ENCODE peak calls at places on chromosome 14, in five cellular contexts. E is dorsolateral prefrontal cortex, H is fibroblast of mammary gland, W is epithelial cell of esophagus, Q is vagina. C is an unnamed sample.

GRCh38 chr14:51056431-51056830 is 38.5 kb downstream of the TRIM9 start:
- DNase-seq in E (no peak), H (no peak), W (no peak), Q (no peak), C (no peak)

GRCh38 chr14:76352639-76353281 is 23.2 kb upstream of the ESRRB start:
- DNase-seq in E (peak), H (peak), W (peak), Q (no peak), C (no peak)

GRCh38 chr14:101017209-101017608 is 113.7 kb upstream of the RTL1 start:
- DNase-seq in E (no peak), H (peak), W (no peak), Q (peak), C (peak)

GRCh38 chr14:77111021-77111420 is 13.0 kb downstream of the CIPC start:
- DNase-seq in E (no peak), H (no peak), W (peak), Q (no peak), C (no peak)

GRCh38 chr14:22434030-22434429 is 155.0 kb downstream of the DAD1 start:
- DNase-seq in E (no peak), H (no peak), W (no peak), Q (no peak), C (no peak)

GRCh38 chr14:55074662-55075061 is 23.2 kb downstream of the MAPK1IP1L start:
- DNase-seq in E (no peak), H (peak), W (peak), Q (no peak), C (peak)

GRCh38 chr14:88546621-88547385 is 8.0 kb downstream of the PTPN21 start:
- DNase-seq in E (no peak), H (peak), W (no peak), Q (no peak), C (peak)

GRCh38 chr14:70871863-70872677 is 35.2 kb upstream of the PCNX1 start:
- DNase-seq in E (no peak), H (no peak), W (no peak), Q (no peak), C (no peak)

GRCh38 chr14:86787782-86788181 is 1205.2 kb downstream of the GALC start:
- DNase-seq in E (no peak), H (peak), W (peak), Q (no peak), C (peak)

GRCh38 chr14:28356819-28357218 is 409.8 kb upstream of the FOXG1 start:
- DNase-seq in E (no peak), H (no peak), W (peak), Q (no peak), C (no peak)

GRCh38 chr14:92794547-92794941 is 439 bp downstream of the GOLGA5 start:
- DNase-seq in E (no peak), H (peak), W (peak), Q (no peak), C (peak)

GRCh38 chr14:85566603-85567002 is 36.7 kb downstream of the FLRT2 start:
- DNase-seq in E (no peak), H (peak), W (peak), Q (no peak), C (peak)

GRCh38 chr14:102185360-102185759 is 45.7 kb downstream of the WDR20 start:
- DNase-seq in E (no peak), H (no peak), W (peak), Q (no peak), C (no peak)

GRCh38 chr14:102234331-102235264 is 70.4 kb downstream of the MOK start:
- DNase-seq in E (no peak), H (no peak), W (no peak), Q (no peak), C (no peak)

GRCh38 chr14:48616941-48617340 is 941.5 kb upstream of the MDGA2 start:
- DNase-seq in E (no peak), H (no peak), W (no peak), Q (no peak), C (no peak)

GRCh38 chr14:78403278-78403815 is 233.2 kb downstream of the NRXN3 start:
- DNase-seq in E (no peak), H (peak), W (peak), Q (no peak), C (no peak)

GRCh38 chr14:82667006-82667405 is 1133.4 kb upstream of the SEL1L start:
- DNase-seq in E (no peak), H (peak), W (peak), Q (no peak), C (peak)

DNA sequence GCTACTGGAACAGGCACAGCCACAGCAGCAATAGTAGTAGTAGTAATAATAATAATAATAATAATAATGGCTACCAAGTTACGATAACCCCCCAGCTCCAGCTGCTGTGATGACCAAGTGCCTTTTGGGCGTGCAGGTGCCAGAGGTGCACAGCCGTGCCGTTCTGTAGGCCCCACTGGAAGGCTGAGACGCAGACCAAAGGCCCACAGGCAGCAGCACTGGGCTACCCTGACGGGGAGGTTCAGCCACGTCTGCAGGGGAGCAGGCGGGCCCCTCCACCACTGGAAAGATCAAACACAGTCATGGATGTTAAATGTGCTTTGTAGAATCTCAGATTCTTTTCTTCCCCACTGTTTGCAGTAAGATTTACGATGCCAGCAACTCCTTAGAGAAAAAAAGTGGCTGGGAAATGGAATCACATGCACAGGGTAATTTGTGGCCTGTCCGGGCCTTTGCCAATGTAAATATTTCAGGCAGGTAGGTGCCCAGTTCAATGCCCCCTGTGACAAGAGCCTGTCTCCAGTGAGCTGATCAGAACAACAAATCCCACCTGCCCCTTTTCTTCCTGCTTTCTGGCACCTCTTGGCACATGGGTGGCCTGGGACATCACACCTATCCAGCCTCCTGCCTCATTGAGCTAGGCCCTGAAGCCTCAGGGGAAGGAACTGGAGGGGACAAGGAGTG is 32.6 kb downstream of the CCDC85C start:
- DNase-seq in E (no peak), H (no peak), W (no peak), Q (no peak), C (no peak)
- H3K4me3 ChIP-seq in E (no peak), H (no peak), W (no peak), Q (no peak), C (no peak)

DNA sequence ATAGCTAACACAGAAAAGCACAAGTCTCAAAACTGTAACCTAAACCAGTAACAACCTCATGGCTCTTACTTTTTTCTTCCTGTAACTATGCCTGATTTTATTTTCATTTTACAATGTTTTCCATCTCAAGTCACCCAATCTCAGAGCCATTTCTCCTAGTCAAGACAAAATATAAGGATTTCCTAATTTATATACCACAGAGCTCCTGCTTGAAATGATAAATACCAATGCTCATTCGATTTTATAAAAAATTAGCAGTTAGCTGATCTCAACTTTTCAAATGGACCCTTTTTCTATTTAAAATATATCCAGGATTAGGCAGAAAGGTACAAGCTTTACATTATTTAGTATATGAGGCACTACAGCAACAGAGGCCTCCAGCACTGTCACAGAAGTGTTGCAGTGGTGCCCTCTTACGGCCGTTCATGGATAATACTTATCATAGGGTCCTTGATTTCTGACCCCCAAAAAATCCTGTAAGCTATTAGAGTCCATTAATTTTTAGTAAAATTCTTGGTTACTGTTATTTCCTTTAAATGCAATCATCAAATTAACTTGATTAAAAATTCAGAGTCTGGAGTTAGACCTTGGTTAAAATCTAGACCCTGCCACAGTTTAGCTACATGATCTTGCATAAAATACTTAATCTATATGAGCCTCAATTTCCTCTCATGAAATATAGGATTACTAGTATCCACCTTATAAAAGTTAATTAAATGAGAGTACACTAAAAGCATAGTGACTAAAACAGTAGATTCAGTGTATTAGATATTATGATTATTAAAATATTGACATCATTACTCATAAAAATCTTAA is 68.3 kb downstream of the SEC23A start:
- DNase-seq in E (no peak), H (no peak), W (peak), Q (no peak), C (no peak)
- TF ChIP-seq CTCF in E (peak), H (peak), W (peak), Q (no peak), C (peak)

GRCh38 chr14:89773644-89774316 is 180.8 kb downstream of the EFCAB11 start:
- DNase-seq in E (no peak), H (no peak), W (peak), Q (no peak), C (no peak)

GRCh38 chr14:89771251-89771650 is 183.3 kb downstream of the EFCAB11 start:
- DNase-seq in E (no peak), H (no peak), W (peak), Q (no peak), C (peak)

GRCh38 chr14:89767861-89768268 is 186.7 kb downstream of the EFCAB11 start:
- DNase-seq in E (no peak), H (peak), W (peak), Q (no peak), C (peak)

GRCh38 chr14:89775161-89775560 is 179.4 kb downstream of the EFCAB11 start:
- DNase-seq in E (no peak), H (peak), W (no peak), Q (no peak), C (no peak)

GRCh38 chr14:89773151-89773550 is 181.4 kb downstream of the EFCAB11 start:
- DNase-seq in E (no peak), H (no peak), W (no peak), Q (no peak), C (no peak)
- H3K4me3 ChIP-seq in E (no peak), H (no peak), W (no peak), Q (no peak), C (no peak)

GRCh38 chr14:66395300-66395699 is 90.9 kb upstream of the CCDC196 start:
- DNase-seq in E (no peak), H (no peak), W (peak), Q (no peak), C (no peak)
- TF ChIP-seq CTCF in E (no peak), H (no peak), W (peak), Q (no peak), C (no peak)

GRCh38 chr14:35406090-35406489 is 1.5 kb upstream of the NFKBIA start:
- DNase-seq in E (no peak), H (no peak), W (no peak), Q (no peak), C (no peak)
- H3K4me3 ChIP-seq in E (peak), H (no peak), W (no peak), Q (no peak), C (no peak)

GRCh38 chr14:104942586-104942985 is 17.9 kb downstream of the PLD4 start:
- DNase-seq in E (no peak), H (no peak), W (no peak), Q (no peak), C (no peak)

GRCh38 chr14:104941508-104942365 is 17.1 kb downstream of the PLD4 start:
- DNase-seq in E (no peak), H (no peak), W (no peak), Q (no peak), C (no peak)

GRCh38 chr14:104939666-104940410 is 15.2 kb downstream of the PLD4 start:
- DNase-seq in E (no peak), H (no peak), W (no peak), Q (no peak), C (no peak)

GRCh38 chr14:104938960-104939359 is 14.3 kb downstream of the PLD4 start:
- DNase-seq in E (no peak), H (no peak), W (no peak), Q (no peak), C (no peak)

GRCh38 chr14:104940526-104941150 is 16.0 kb downstream of the PLD4 start:
- DNase-seq in E (no peak), H (no peak), W (no peak), Q (no peak), C (no peak)
- TF ChIP-seq CTCF in E (no peak), H (no peak), W (no peak), Q (no peak), C (no peak)

GRCh38 chr14:23482814-23483128 is 13.3 kb downstream of the NGDN start:
- DNase-seq in E (no peak), H (no peak), W (no peak), Q (no peak), C (no peak)
- H3K4me3 ChIP-seq in E (no peak), H (no peak), W (no peak), Q (no peak), C (no peak)

DNA sequence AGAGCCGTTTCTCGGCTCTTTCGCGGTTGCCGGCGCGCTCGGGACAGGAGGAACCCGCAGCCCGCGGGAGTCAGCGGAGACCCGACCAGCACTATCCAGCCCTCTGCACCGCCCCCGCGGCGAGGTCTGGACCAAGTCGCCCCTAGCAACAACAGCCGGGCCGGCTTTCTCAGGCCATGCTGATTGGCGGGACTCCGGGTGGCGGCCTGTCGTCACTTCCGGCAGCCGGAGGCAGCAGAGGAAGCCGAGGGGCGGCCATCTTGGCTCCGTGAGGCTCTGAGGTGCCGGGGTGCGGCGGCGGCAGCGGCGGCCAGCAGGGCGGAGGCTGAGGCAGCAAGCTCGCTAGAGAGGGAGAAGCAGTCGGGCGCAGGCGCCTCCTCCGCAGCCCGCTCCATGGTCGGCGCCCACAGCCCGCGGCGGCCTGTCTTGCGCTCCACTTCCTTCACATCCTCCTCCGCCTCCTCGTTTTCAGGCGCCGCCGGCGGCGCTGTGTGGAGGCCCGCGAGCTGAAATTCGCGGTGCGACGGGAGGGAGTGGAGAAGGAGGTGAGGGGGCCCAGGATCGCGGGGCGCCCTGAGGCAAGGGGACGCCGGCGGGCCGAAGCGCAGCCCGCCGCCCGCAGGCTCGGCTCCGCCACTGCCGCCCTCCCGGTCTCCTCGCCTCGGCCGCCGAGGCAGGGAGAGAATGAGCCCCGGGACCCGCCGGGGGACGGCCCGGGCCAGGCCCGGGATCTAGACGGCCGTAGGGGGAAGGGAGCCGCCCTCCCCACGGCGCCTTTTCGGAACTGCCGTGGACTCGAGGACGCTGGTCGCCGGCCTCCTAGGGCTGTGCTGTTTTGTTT is at the start of gene MARK3:
- DNase-seq in E (peak), H (peak), W (peak), Q (no peak), C (peak)
- TF ChIP-seq CTCF in E (peak), H (no peak), W (no peak), Q (no peak), C (no peak)

GRCh38 chr14:61750708-61751474 is 11.3 kb upstream of the SNAPC1 start:
- DNase-seq in E (peak), H (peak), W (peak), Q (no peak), C (peak)

GRCh38 chr14:61749867-61750266 is 12.4 kb upstream of the SNAPC1 start:
- DNase-seq in E (no peak), H (no peak), W (peak), Q (no peak), C (no peak)

GRCh38 chr14:61753631-61754030 is 8.6 kb upstream of the SNAPC1 start:
- DNase-seq in E (no peak), H (peak), W (no peak), Q (no peak), C (peak)

GRCh38 chr14:61752626-61753025 is 9.6 kb upstream of the SNAPC1 start:
- DNase-seq in E (no peak), H (no peak), W (peak), Q (no peak), C (no peak)

DNA sequence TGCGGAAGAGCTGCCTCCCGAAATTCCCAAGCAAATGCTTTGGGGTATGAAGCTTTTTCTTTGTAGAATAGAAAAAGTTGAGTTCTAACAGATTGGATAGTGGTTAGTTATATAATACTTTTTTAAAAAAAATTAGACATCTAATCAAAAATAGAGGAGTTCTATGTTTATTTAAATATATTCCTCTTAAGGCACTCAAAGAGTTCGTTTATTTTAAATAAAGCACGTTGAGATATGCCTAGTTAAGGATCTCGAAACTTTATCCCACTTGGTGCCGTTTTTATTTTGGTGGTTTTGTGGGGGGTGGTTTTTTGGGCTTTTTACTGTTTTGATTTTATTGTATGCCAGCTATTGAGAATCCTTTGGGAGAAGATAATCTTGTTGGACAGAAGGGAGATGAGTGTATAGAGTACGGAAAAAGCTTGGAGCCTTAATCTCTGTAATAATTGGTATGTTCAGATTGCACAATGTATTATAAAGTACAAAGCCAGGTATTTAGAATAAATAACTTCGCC is 10.7 kb upstream of the SNAPC1 start:
- DNase-seq in E (no peak), H (no peak), W (no peak), Q (no peak), C (no peak)
- H3K4me3 ChIP-seq in E (peak), H (no peak), W (peak), Q (peak), C (peak)

DNA sequence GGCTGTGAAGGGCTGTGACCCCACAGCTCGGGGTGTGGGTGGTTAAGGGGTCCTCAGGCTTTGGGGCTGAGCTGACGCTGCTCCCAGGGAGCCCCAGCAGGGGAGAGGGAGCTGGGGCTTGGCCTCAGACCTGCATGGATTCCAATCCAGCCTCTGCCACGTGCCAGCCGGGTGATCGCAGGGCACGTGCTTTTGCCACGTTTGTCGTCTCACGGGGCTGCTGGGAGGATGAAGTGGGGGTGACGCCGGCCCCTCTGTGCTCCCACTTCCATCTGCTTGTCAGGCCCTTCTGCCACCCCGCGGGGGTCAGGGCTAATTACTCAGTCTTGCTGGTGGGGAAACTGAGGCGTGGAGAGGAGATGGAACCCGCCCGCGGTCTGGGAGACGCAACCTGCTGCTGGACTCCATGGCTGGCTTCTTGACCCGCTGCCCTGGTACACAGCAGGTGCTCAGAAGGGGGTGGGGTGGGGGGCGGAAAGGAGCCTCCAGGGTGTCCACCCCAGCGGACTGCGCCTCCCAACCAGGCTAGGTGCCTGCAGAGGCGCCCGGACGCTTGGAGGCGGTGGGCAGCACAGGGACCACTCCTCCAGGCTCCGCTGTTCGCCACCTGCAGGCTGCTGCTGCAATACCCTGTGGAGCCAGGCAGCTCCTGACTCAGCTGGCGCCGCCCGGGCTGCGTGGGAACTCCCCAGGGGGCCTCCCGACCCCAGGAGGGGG is 36.4 kb upstream of the PRIMA1 start:
- DNase-seq in E (no peak), H (no peak), W (no peak), Q (no peak), C (no peak)
- TF ChIP-seq CTCF in E (no peak), H (no peak), W (no peak), Q (no peak), C (no peak)